ENCODE peak calls at places on chromosomes 7 and 10, in six cellular contexts. F is tibial nerve, S is A549, A is body of pancreas, J is adrenal gland, T is Peyer's patch. I is an unnamed sample. For H3K4me1, the result is how much of the 10 kb centered on the place peaks cover.

GRCh38 chr10:123141791-123142700 is 5.9 kb upstream of the HMX2 start:
- DNase-seq in F (no peak), S (no peak), A (no peak), J (no peak), T (no peak), I (no peak)

GRCh38 chr10:24303522-24304310 is 94.8 kb downstream of the KIAA1217 start:
- DNase-seq in F (no peak), S (no peak), A (peak), J (no peak), T (no peak), I (no peak)

GRCh38 chr7:73442903-73443542 is 9.4 kb downstream of the FZD9 start:
- DNase-seq in F (no peak), S (no peak), A (no peak), J (no peak), T (no peak), I (no peak)

GRCh38 chr10:50416181-50416824 is 165.0 kb upstream of the ASAH2 start:
- DNase-seq in F (no peak), S (peak), A (no peak), J (no peak), T (no peak), I (no peak)

GRCh38 chr10:1090696-1091095 is 34.5 kb downstream of the WDR37 start:
- DNase-seq in F (no peak), S (no peak), A (no peak), J (no peak), T (no peak), I (no peak)

GRCh38 chr10:91925022-91925320 is 1.4 kb downstream of the BTAF1 start:
- DNase-seq in F (no peak), S (no peak), A (no peak), J (no peak), T (no peak), I (no peak)

GRCh38 chr7:137757146-137757925 is 89.4 kb downstream of the DGKI start:
- DNase-seq in F (no peak), S (no peak), A (no peak), J (no peak), T (no peak), I (no peak)

GRCh38 chr10:129495697-129496096 is 28.7 kb downstream of the MGMT start:
- DNase-seq in F (no peak), S (no peak), A (no peak), J (no peak), T (no peak), I (no peak)

GRCh38 chr7:15647309-15647708 is 39.2 kb downstream of the MEOX2 start:
- DNase-seq in F (no peak), S (no peak), A (no peak), J (no peak), T (no peak), I (no peak)

GRCh38 chr7:19464241-19464640 is 244.6 kb downstream of the POLR1F start:
- DNase-seq in F (no peak), S (no peak), A (no peak), J (no peak), T (no peak), I (no peak)

GRCh38 chr7:149569025-149569725 is 71.6 kb upstream of the ZNF746 start:
- DNase-seq in F (no peak), S (no peak), A (no peak), J (no peak), T (no peak), I (no peak)

DNA sequence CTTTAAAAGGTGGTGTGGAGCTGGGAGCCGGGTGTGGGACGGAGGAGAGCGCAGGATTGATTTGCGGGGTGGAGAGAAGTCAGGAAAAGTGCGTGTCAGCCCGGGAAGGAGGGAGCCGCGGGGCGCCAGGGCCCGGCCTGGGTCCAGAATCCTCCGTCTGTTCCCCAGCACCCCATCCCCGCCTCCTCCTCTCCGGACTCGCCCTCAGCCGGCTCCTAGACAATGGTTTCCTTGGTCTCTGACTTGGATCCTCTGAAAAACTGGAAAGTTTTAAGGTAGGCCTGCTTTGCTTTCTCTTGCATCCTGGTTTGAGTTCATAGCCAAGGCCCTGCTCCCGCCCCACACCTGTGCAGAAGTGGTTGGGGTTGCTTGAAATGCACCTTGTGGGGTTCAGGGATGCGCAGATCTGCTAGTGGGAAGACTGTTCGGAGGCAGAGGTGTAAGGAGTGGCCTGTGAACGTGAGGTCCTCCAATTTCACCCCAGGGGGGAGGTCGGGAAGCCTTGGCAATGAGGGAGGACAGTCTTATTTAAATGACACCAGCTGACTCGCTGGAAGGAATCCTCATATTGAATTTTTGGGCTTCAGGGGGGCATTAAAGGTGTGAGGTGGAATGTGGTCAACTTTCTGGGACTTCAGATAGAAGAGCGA is 219.0 kb upstream of the CELF2 start:
- DNase-seq in F (no peak), S (no peak), A (no peak), J (no peak), T (no peak), I (no peak)
- H3K4me1 ChIP-seq in F (under half), S (under half), A (under half), J (under half), T (under half), I (under half)

DNA sequence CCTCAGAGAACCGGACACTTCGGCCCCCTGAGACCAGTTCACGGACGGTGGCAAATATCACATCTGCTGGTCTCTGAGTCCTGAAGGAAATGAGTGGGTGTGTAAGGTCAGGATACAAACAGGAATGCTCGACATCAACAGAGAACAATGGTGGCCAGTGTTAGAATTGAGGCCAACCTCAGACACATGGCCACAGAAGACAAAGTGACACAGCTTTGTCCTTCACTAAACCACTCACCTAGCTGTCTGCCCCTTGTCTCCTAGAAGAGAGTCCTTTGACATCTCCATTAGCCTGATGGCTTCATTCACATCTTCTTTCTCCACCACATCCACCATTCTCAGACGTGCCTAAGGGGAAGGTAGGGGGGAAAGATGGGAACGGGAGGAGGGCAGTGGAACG is 4.3 kb downstream of the COPS6 start:
- DNase-seq in F (no peak), S (no peak), A (no peak), J (no peak), T (no peak), I (no peak)
- TF ChIP-seq POLR2A in F (no peak), S (no peak), A (no peak), J (no peak), T (no peak), I (no peak)

GRCh38 chr7:26153823-26154783 is 2.1 kb downstream of the NFE2L3 start:
- DNase-seq in F (peak), S (no peak), A (no peak), J (no peak), T (peak), I (no peak)

GRCh38 chr7:26157520-26158105 is 5.6 kb downstream of the NFE2L3 start:
- DNase-seq in F (no peak), S (no peak), A (no peak), J (no peak), T (no peak), I (no peak)

GRCh38 chr7:26153246-26153822 is 1.3 kb downstream of the NFE2L3 start:
- DNase-seq in F (no peak), S (no peak), A (no peak), J (no peak), T (peak), I (no peak)

GRCh38 chr7:26156454-26157365 is 4.7 kb downstream of the NFE2L3 start:
- DNase-seq in F (no peak), S (peak), A (no peak), J (no peak), T (no peak), I (no peak)

DNA sequence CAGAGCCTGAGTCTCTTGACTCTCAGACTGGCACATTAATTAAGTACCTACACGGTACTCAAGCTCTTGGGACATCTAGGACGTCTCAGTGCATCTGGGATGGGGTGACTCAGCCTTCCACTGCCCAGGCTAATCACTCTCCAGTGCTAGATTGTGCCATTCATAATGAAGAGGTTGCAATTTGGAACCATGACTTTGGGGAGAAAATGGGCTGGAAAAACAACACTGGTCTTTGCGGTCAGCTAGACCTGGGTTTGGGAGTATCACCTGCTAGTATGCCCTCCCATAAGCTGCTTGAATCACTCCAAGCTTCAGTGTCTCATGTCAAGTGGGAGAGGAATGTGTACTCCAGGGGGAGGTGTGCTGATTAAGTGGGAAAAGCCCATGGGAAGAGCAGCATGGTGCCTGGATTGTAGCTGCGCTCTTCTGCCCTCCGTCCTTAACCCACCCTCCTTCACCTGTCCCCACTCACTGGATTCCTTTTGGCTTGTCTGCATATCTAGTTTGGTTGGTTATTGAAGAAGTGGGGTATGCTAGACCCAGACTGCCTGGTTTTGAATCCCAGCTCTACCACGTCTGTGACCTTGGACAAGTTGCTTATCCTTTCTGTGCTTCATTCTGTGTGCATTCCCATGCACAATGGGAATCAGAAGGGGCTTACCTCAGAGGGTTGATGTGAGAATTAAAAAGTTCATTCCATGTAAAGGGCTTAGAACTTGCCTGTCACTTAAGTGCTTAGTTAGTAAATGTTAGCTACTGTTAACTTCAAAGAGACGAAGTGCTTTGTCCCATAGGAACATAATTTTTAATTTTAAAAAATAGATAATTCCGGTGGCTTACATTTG is 3.8 kb downstream of the NFE2L3 start:
- DNase-seq in F (no peak), S (no peak), A (no peak), J (no peak), T (no peak), I (no peak)
- H3K4me1 ChIP-seq in F (under half), S (under half), A (under half), J (under half), T (under half), I (under half)

GRCh38 chr7:130940907-130941306 is 206.9 kb upstream of the KLF14 start:
- DNase-seq in F (no peak), S (no peak), A (no peak), J (no peak), T (no peak), I (no peak)
- TF ChIP-seq POLR2A in F (no peak), S (no peak), A (no peak), J (no peak), T (no peak), I (no peak)

GRCh38 chr10:86966008-86966654 is 2.2 kb upstream of the ADIRF start:
- DNase-seq in F (no peak), S (no peak), A (no peak), J (no peak), T (peak), I (no peak)
- H3K4me1 ChIP-seq in F (under half), S (under half), A (under half), J (under half), T (under half), I (under half)

GRCh38 chr10:94402204-94403033 is at the start of gene TBC1D12:
- DNase-seq in F (peak), S (peak), A (peak), J (peak), T (peak), I (peak)
- TF ChIP-seq POLR2A in F (peak), S (peak), A (peak), J (peak), T (peak), I (peak)

GRCh38 chr10:79382491-79382941 is 35.2 kb downstream of the PPIF start:
- DNase-seq in F (peak), S (no peak), A (no peak), J (peak), T (peak), I (no peak)
- H3K4me1 ChIP-seq in F (under half), S (under half), A (under half), J (under half), T (under half), I (under half)

GRCh38 chr10:7818295-7819125 is at the start of gene TAF3:
- DNase-seq in F (peak), S (peak), A (peak), J (peak), T (peak), I (peak)
- TF ChIP-seq POLR2A in F (peak), S (peak), A (peak), J (no peak), T (peak), I (peak)